ENCODE peak calls at places on chromosome 20, in four cellular contexts. P is lower lobe of right lung, T is upper lobe of right lung, F is GM10248. Y is an unnamed sample.

GRCh38 chr20:21808863-21809664 is 103.6 kb downstream of the PAX1 start:
- DNase-seq in P (peak), T (peak), F (peak), Y (peak)

GRCh38 chr20:14069796-14070195 is 74.5 kb downstream of the MACROD2 start:
- DNase-seq in P (no peak), T (no peak), F (no peak), Y (no peak)

GRCh38 chr20:11067359-11067758 is 393.6 kb upstream of the JAG1 start:
- DNase-seq in P (no peak), T (no peak), F (no peak), Y (no peak)

GRCh38 chr20:54525906-54526596 is 50.7 kb downstream of the DOK5 start:
- DNase-seq in P (no peak), T (no peak), F (no peak), Y (no peak)

GRCh38 chr20:61331542-61331941 is 79.5 kb downstream of the CDH4 start:
- DNase-seq in P (no peak), T (no peak), F (no peak), Y (peak)

GRCh38 chr20:57483287-57484050 is 41.5 kb downstream of the CTCFL start:
- DNase-seq in P (no peak), T (no peak), F (no peak), Y (peak)

GRCh38 chr20:625360-625932 is 15.3 kb upstream of the TCF15 start:
- DNase-seq in P (peak), T (no peak), F (no peak), Y (no peak)

GRCh38 chr20:46959081-46959692 is 64.5 kb downstream of the EYA2 start:
- DNase-seq in P (no peak), T (no peak), F (no peak), Y (no peak)

GRCh38 chr20:41692479-41693135 is 74.4 kb upstream of the CHD6 start:
- DNase-seq in P (peak), T (peak), F (peak), Y (peak)

GRCh38 chr20:59253779-59254319 is 46.6 kb upstream of the EDN3 start:
- DNase-seq in P (no peak), T (no peak), F (no peak), Y (no peak)

GRCh38 chr20:3777726-3778629 is 3.3 kb downstream of the SPEF1 start:
- DNase-seq in P (peak), T (peak), F (peak), Y (peak)

GRCh38 chr20:61096463-61096862 is 155.6 kb upstream of the CDH4 start:
- DNase-seq in P (no peak), T (no peak), F (no peak), Y (no peak)

GRCh38 chr20:53547664-53548239 is 45.9 kb downstream of the ZNF217 start:
- DNase-seq in P (no peak), T (no peak), F (peak), Y (no peak)

GRCh38 chr20:1330075-1330830 is 1.3 kb upstream of the SDCBP2 start:
- DNase-seq in P (no peak), T (no peak), F (no peak), Y (peak)

GRCh38 chr20:50663095-50663821 is 28.1 kb downstream of the RIPOR3 start:
- DNase-seq in P (no peak), T (no peak), F (no peak), Y (no peak)
- TF ChIP-seq CTCF in P (peak), T (peak), F (no peak), Y (no peak)

DNA sequence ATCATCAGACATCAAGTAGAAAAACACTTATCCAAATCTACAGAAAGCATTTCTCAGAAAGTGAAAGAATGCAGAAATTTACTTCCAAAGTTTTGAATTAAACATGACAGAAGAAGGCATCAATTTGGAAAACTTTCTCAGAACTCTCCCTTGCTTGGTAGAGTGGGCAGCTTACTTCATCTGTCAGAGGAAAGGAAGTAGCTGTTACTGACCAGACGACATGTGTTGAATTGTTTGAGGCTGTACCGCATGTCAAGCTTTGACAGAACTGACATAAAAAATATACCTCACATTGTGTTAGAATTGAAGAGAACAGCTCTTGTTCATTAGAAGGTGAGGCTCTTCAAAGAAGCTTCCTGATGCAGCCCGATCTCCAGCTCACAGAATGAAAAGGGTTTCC is 190.6 kb downstream of the PLCB1 start:
- DNase-seq in P (no peak), T (no peak), F (no peak), Y (no peak)
- TF ChIP-seq CTCF in P (no peak), T (no peak), F (no peak), Y (no peak)

GRCh38 chr20:45470939-45471338 is 1.4 kb downstream of the WFDC2 start:
- DNase-seq in P (no peak), T (no peak), F (no peak), Y (no peak)
- TF ChIP-seq CTCF in P (no peak), T (no peak), F (peak), Y (no peak)

GRCh38 chr20:24208652-24209051 is 220.1 kb upstream of the GGTLC1 start:
- DNase-seq in P (no peak), T (no peak), F (no peak), Y (no peak)
- TF ChIP-seq CTCF in P (no peak), T (no peak), F (no peak), Y (no peak)

GRCh38 chr20:6819599-6819998 is 52.1 kb downstream of the BMP2 start:
- DNase-seq in P (no peak), T (no peak), F (no peak), Y (no peak)
- TF ChIP-seq CTCF in P (peak), T (peak), F (no peak), Y (no peak)